ENCODE peak calls at places on chromosomes 1 and 21, in four cellular contexts. O is SK-N-SH, P is H1, C is K562. N is an unnamed sample.

GRCh38 chr1:115976062-115976899 is at the start of gene SLC22A15:
- DNase-seq in O (peak), P (peak), C (peak), N (peak)

GRCh38 chr1:184457500-184457899 is 70.7 kb downstream of the C1orf21 start:
- DNase-seq in O (peak), P (no peak), C (no peak), N (no peak)

GRCh38 chr1:18294437-18295176 is 186.1 kb upstream of the KLHDC7A start:
- DNase-seq in O (no peak), P (peak), C (no peak), N (peak)

GRCh38 chr1:116855788-116856187 is 53.9 kb upstream of the PTGFRN start:
- DNase-seq in O (peak), P (no peak), C (no peak), N (no peak)

GRCh38 chr1:25991937-25992688 is 5.8 kb downstream of the PAFAH2 start:
- DNase-seq in O (no peak), P (no peak), C (no peak), N (no peak)

GRCh38 chr1:60639287-60639686 is 443.1 kb upstream of the NFIA start:
- DNase-seq in O (no peak), P (no peak), C (no peak), N (no peak)

GRCh38 chr1:41810446-41810845 is 108.3 kb downstream of the HIVEP3 start:
- DNase-seq in O (no peak), P (peak), C (peak), N (peak)

GRCh38 chr1:11857164-11857853 is 1.4 kb downstream of the NPPB start:
- DNase-seq in O (no peak), P (no peak), C (no peak), N (no peak)

GRCh38 chr1:204096931-204097330 is 24.0 kb downstream of the SOX13 start:
- DNase-seq in O (no peak), P (no peak), C (no peak), N (no peak)

GRCh38 chr1:47992720-47993119 is 4.5 kb downstream of the TRABD2B start:
- DNase-seq in O (no peak), P (no peak), C (no peak), N (no peak)

GRCh38 chr21:33135925-33136324 is 66.0 kb downstream of the OLIG1 start:
- DNase-seq in O (no peak), P (no peak), C (no peak), N (no peak)

GRCh38 chr1:6001992-6002576 is 9.9 kb upstream of the NPHP4 start:
- DNase-seq in O (peak), P (no peak), C (no peak), N (peak)

GRCh38 chr21:44614961-44615391 is 3.1 kb downstream of the KRTAP10-8 start:
- DNase-seq in O (no peak), P (peak), C (no peak), N (no peak)

GRCh38 chr1:234628099-234628498 is 18.1 kb upstream of the IRF2BP2 start:
- DNase-seq in O (no peak), P (no peak), C (no peak), N (no peak)

GRCh38 chr1:210233216-210233494 is 559 bp downstream of the SERTAD4 start:
- DNase-seq in O (peak), P (peak), C (no peak), N (no peak)

GRCh38 chr1:42880384-42880783 is 34.0 kb downstream of the ZNF691 start:
- DNase-seq in O (no peak), P (no peak), C (no peak), N (no peak)

GRCh38 chr1:182520746-182521145 is 68.3 kb downstream of the RNASEL start:
- DNase-seq in O (no peak), P (no peak), C (no peak), N (no peak)

GRCh38 chr1:89518116-89518780 is 6.4 kb upstream of the LRRC8B start:
- DNase-seq in O (no peak), P (no peak), C (no peak), N (no peak)

GRCh38 chr1:9473032-9473792 is 66.1 kb upstream of the SLC25A33 start:
- DNase-seq in O (peak), P (no peak), C (peak), N (no peak)

GRCh38 chr1:1000357-1001056 is 610 bp upstream of the HES4 start:
- DNase-seq in O (peak), P (peak), C (peak), N (peak)

GRCh38 chr21:41752231-41752681 is 14.6 kb downstream of the RIPK4 start:
- DNase-seq in O (no peak), P (no peak), C (no peak), N (no peak)

GRCh38 chr1:179867493-179868330 is 9.9 kb downstream of the TOR1AIP2 start:
- DNase-seq in O (peak), P (peak), C (peak), N (peak)

GRCh38 chr1:40736085-40736531 is 44.6 kb downstream of the NFYC start:
- DNase-seq in O (peak), P (no peak), C (no peak), N (no peak)

GRCh38 chr1:17081439-17081838 is 27.6 kb upstream of the SDHB start:
- DNase-seq in O (no peak), P (no peak), C (no peak), N (no peak)

GRCh38 chr1:157580179-157580827 is 17.6 kb downstream of the FCRL4 start:
- DNase-seq in O (peak), P (peak), C (peak), N (peak)
- TF ChIP-seq TEAD4 in O (peak), P (peak), C (peak), N (peak)

GRCh38 chr1:67809887-67810286 is 23.4 kb downstream of the GNG12 start:
- DNase-seq in O (no peak), P (no peak), C (no peak), N (no peak)

GRCh38 chr1:67815303-67816095 is 17.8 kb downstream of the GNG12 start:
- DNase-seq in O (no peak), P (no peak), C (no peak), N (no peak)

GRCh38 chr1:67812225-67812624 is 21.0 kb downstream of the GNG12 start:
- DNase-seq in O (no peak), P (no peak), C (no peak), N (no peak)

GRCh38 chr1:67814121-67814772 is 19.0 kb downstream of the GNG12 start:
- DNase-seq in O (no peak), P (no peak), C (no peak), N (no peak)

DNA sequence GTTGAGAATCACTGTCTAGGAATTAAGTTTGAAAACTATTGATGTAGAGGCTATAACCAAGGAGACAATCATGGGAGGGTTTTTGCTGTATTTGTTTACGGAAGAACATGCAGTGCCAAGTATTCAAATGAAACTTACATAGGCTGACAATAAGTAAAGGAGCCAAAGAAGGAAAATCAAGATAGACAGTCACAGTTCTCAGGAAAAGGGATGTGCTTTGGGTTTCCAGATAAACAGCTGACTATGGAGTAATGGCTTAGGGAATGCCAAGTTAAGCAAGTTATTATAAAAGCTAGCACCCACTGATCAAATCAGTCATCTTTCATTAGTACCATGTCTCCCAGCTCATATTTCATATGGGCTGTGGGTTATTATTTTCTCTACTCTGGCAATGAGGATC is 21.5 kb downstream of the GNG12 start:
- DNase-seq in O (no peak), P (no peak), C (no peak), N (no peak)
- TF ChIP-seq TEAD4 in O (no peak), P (no peak), C (no peak), N (no peak)

DNA sequence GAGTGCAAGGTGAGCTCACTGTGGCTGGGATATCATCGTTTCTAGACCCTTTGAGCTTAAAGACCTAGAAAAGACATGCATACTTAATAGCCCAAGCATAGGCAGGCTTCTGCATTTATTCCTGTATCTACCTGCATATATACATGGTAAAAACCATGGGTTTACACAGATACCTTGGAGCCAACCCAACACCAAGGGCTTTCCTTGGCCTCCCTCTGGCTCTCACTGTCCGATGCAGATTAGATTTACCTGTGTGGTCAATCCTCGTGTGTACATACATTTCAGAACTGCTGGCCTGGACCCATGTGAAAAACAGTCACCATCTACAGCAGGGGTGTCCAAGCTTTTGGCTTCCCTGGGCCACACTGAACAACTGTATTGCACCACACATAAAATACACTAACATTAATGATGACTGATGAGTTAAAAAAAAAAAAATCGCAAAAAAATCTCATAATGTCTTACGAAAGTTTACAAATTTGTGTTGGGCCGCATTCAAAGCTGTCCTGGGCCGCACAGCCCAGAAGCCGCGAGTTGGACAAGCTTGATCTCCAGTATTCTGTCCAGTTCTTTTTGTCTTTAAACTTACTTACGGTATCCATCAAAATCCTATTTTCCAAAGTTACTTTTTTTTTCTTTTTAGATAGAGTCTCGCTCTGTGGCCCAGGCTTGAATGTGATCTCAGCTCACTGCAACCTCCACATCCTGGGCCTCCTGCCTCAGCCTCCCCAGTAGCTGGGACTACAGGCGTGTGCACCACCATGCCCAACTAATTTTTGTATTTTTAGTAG is 43.5 kb downstream of the WDR4 start:
- DNase-seq in O (no peak), P (peak), C (no peak), N (no peak)
- TF ChIP-seq TEAD4 in O (no peak), P (no peak), C (no peak), N (no peak)

GRCh38 chr1:246343251-246343650 is 163.8 kb downstream of the SMYD3 start:
- DNase-seq in O (no peak), P (no peak), C (no peak), N (no peak)

GRCh38 chr1:246338098-246338497 is 169.0 kb downstream of the SMYD3 start:
- DNase-seq in O (no peak), P (no peak), C (no peak), N (no peak)

GRCh38 chr1:246335126-246335525 is 172.0 kb downstream of the SMYD3 start:
- DNase-seq in O (no peak), P (no peak), C (no peak), N (no peak)

GRCh38 chr1:246333855-246334254 is 173.2 kb downstream of the SMYD3 start:
- DNase-seq in O (no peak), P (no peak), C (no peak), N (no peak)

DNA sequence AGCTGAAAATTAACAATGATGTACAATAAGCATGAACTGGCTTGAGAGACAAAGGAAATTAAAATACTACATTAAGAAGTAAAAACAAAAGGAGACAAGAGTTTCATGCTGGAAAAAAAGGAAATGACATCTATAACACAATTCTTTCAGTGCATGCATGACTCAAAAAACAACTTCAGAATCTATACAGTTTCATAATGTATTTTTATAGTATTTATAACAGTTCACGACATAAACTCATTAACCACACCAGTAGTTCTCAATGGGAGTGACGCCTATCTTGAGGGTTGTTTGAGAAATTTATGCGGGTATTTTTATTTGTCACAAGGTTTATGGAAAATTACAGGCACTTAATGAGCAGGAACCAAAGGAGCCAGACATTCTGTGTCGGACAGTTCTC is 168.5 kb downstream of the SMYD3 start:
- DNase-seq in O (no peak), P (no peak), C (no peak), N (no peak)
- TF ChIP-seq TEAD4 in O (no peak), P (no peak), C (no peak), N (no peak)